ENCODE peak calls at places on chromosomes 16 and 17, in nine cellular contexts. One of them, this sample, is unnamed.

GRCh38 chr17:33464669-33465275 is 171.7 kb upstream of the ASIC2 start:
- DNase-seq in stimulated activated CD8-positive, alpha-beta memory T cell treated with anti-CD3 and anti-CD28 coated beads, Interleukin-15, amount 100 ng/mL, for 24 hours: no peak
- DNase-seq in stimulated activated CD4-positive, alpha-beta T cell treated with anti-CD3 and anti-CD28 coated beads, Interleukin-1b, Interleukin-23, amount 100 ng/mL, for 48 hours: no peak
- DNase-seq in astrocyte of the cerebellum: no peak
- DNase-seq in psoas muscle: no peak
- DNase-seq in fibroblast of mammary gland: no peak
- DNase-seq in COR-L47: no peak
- DNase-seq in AG04449: no peak
- DNase-seq in fibroblast of pulmonary artery: peak; percentile 63
- DNase-seq in this sample: no peak

GRCh38 chr16:57898961-57899360 is 72.0 kb downstream of the CNGB1 start:
- DNase-seq in stimulated activated CD8-positive, alpha-beta memory T cell treated with anti-CD3 and anti-CD28 coated beads, Interleukin-15, amount 100 ng/mL, for 24 hours: no peak
- DNase-seq in stimulated activated CD4-positive, alpha-beta T cell treated with anti-CD3 and anti-CD28 coated beads, Interleukin-1b, Interleukin-23, amount 100 ng/mL, for 48 hours: no peak
- DNase-seq in astrocyte of the cerebellum: no peak
- DNase-seq in psoas muscle: no peak
- DNase-seq in fibroblast of mammary gland: no peak
- DNase-seq in COR-L47: no peak
- DNase-seq in AG04449: no peak
- DNase-seq in fibroblast of pulmonary artery: no peak
- DNase-seq in this sample: no peak

GRCh38 chr17:1645207-1646171 is at the start of gene SCARF1:
- DNase-seq in stimulated activated CD8-positive, alpha-beta memory T cell treated with anti-CD3 and anti-CD28 coated beads, Interleukin-15, amount 100 ng/mL, for 24 hours: no peak
- DNase-seq in stimulated activated CD4-positive, alpha-beta T cell treated with anti-CD3 and anti-CD28 coated beads, Interleukin-1b, Interleukin-23, amount 100 ng/mL, for 48 hours: no peak
- DNase-seq in astrocyte of the cerebellum: no peak
- DNase-seq in psoas muscle: peak; percentile 78
- DNase-seq in fibroblast of mammary gland: no peak
- DNase-seq in COR-L47: no peak
- DNase-seq in AG04449: no peak
- DNase-seq in fibroblast of pulmonary artery: no peak
- DNase-seq in this sample: peak; percentile 36

GRCh38 chr16:15894571-15895358 is 6.4 kb upstream of the CEP20 start:
- DNase-seq in stimulated activated CD8-positive, alpha-beta memory T cell treated with anti-CD3 and anti-CD28 coated beads, Interleukin-15, amount 100 ng/mL, for 24 hours: no peak
- DNase-seq in stimulated activated CD4-positive, alpha-beta T cell treated with anti-CD3 and anti-CD28 coated beads, Interleukin-1b, Interleukin-23, amount 100 ng/mL, for 48 hours: no peak
- DNase-seq in astrocyte of the cerebellum: no peak
- DNase-seq in psoas muscle: no peak
- DNase-seq in fibroblast of mammary gland: no peak
- DNase-seq in COR-L47: no peak
- DNase-seq in AG04449: no peak
- DNase-seq in fibroblast of pulmonary artery: no peak
- DNase-seq in this sample: no peak

GRCh38 chr17:57461082-57461481 is 204.8 kb downstream of the MSI2 start:
- DNase-seq in stimulated activated CD8-positive, alpha-beta memory T cell treated with anti-CD3 and anti-CD28 coated beads, Interleukin-15, amount 100 ng/mL, for 24 hours: no peak
- DNase-seq in stimulated activated CD4-positive, alpha-beta T cell treated with anti-CD3 and anti-CD28 coated beads, Interleukin-1b, Interleukin-23, amount 100 ng/mL, for 48 hours: peak; percentile 62
- DNase-seq in astrocyte of the cerebellum: no peak
- DNase-seq in psoas muscle: peak; percentile 76
- DNase-seq in fibroblast of mammary gland: peak; percentile 51
- DNase-seq in COR-L47: no peak
- DNase-seq in AG04449: no peak
- DNase-seq in fibroblast of pulmonary artery: no peak
- DNase-seq in this sample: no peak

GRCh38 chr17:73841431-73842060 is 197.3 kb upstream of the SDK2 start:
- DNase-seq in stimulated activated CD8-positive, alpha-beta memory T cell treated with anti-CD3 and anti-CD28 coated beads, Interleukin-15, amount 100 ng/mL, for 24 hours: no peak
- DNase-seq in stimulated activated CD4-positive, alpha-beta T cell treated with anti-CD3 and anti-CD28 coated beads, Interleukin-1b, Interleukin-23, amount 100 ng/mL, for 48 hours: no peak
- DNase-seq in astrocyte of the cerebellum: no peak
- DNase-seq in psoas muscle: peak; percentile 12
- DNase-seq in fibroblast of mammary gland: peak; percentile 48
- DNase-seq in COR-L47: peak; percentile 64
- DNase-seq in AG04449: no peak
- DNase-seq in fibroblast of pulmonary artery: no peak
- DNase-seq in this sample: no peak

GRCh38 chr16:8355714-8356113 is 234.6 kb downstream of the TMEM114 start:
- DNase-seq in stimulated activated CD8-positive, alpha-beta memory T cell treated with anti-CD3 and anti-CD28 coated beads, Interleukin-15, amount 100 ng/mL, for 24 hours: no peak
- DNase-seq in stimulated activated CD4-positive, alpha-beta T cell treated with anti-CD3 and anti-CD28 coated beads, Interleukin-1b, Interleukin-23, amount 100 ng/mL, for 48 hours: no peak
- DNase-seq in astrocyte of the cerebellum: no peak
- DNase-seq in psoas muscle: no peak
- DNase-seq in fibroblast of mammary gland: no peak
- DNase-seq in COR-L47: no peak
- DNase-seq in AG04449: no peak
- DNase-seq in fibroblast of pulmonary artery: no peak
- DNase-seq in this sample: no peak

GRCh38 chr17:67289174-67289876 is 44.3 kb upstream of the HELZ start:
- DNase-seq in stimulated activated CD8-positive, alpha-beta memory T cell treated with anti-CD3 and anti-CD28 coated beads, Interleukin-15, amount 100 ng/mL, for 24 hours: no peak
- DNase-seq in stimulated activated CD4-positive, alpha-beta T cell treated with anti-CD3 and anti-CD28 coated beads, Interleukin-1b, Interleukin-23, amount 100 ng/mL, for 48 hours: no peak
- DNase-seq in astrocyte of the cerebellum: peak; percentile 29
- DNase-seq in psoas muscle: peak; percentile 91
- DNase-seq in fibroblast of mammary gland: peak; percentile 69
- DNase-seq in COR-L47: no peak
- DNase-seq in AG04449: no peak
- DNase-seq in fibroblast of pulmonary artery: peak; percentile 96
- DNase-seq in this sample: peak; percentile 94

GRCh38 chr17:48348352-48348751 is 81.7 kb downstream of the SKAP1 start:
- DNase-seq in stimulated activated CD8-positive, alpha-beta memory T cell treated with anti-CD3 and anti-CD28 coated beads, Interleukin-15, amount 100 ng/mL, for 24 hours: no peak
- DNase-seq in stimulated activated CD4-positive, alpha-beta T cell treated with anti-CD3 and anti-CD28 coated beads, Interleukin-1b, Interleukin-23, amount 100 ng/mL, for 48 hours: no peak
- DNase-seq in astrocyte of the cerebellum: no peak
- DNase-seq in psoas muscle: no peak
- DNase-seq in fibroblast of mammary gland: no peak
- DNase-seq in COR-L47: no peak
- DNase-seq in AG04449: no peak
- DNase-seq in fibroblast of pulmonary artery: no peak
- DNase-seq in this sample: no peak